ENCODE peak calls at places on chromosomes 2 and 18, in four cellular contexts. H, J, M and T are unnamed samples.

GRCh38 chr2:108593547-108594098 is 59.4 kb downstream of the LIMS1 start:
- DNase-seq in H (peak; percentile 40), J (no peak), M (no peak), T (no peak)

GRCh38 chr2:193966590-193966989 is 1690.4 kb upstream of the SLC39A10 start:
- DNase-seq in H (peak; percentile 45), J (no peak), M (peak; percentile 41), T (peak; percentile 51)

GRCh38 chr18:49228182-49228581 is 232.3 kb downstream of the DYM start:
- DNase-seq in H (no peak), J (no peak), M (no peak), T (no peak)

GRCh38 chr2:99879481-99879880 is 262.9 kb downstream of the AFF3 start:
- DNase-seq in H (no peak), J (no peak), M (no peak), T (no peak)

GRCh38 chr2:159402790-159403189 is 116.3 kb upstream of the WDSUB1 start:
- DNase-seq in H (no peak), J (no peak), M (no peak), T (no peak)

GRCh38 chr2:235149240-235149641 is 197.4 kb downstream of the SH3BP4 start:
- DNase-seq in H (no peak), J (no peak), M (no peak), T (no peak)

GRCh38 chr2:178882666-178883440 is 75.6 kb upstream of the TTN start:
- DNase-seq in H (no peak), J (no peak), M (no peak), T (no peak)

GRCh38 chr2:158989165-158989564 is 20.7 kb downstream of the TANC1 start:
- DNase-seq in H (no peak), J (no peak), M (no peak), T (no peak)

GRCh38 chr2:185608799-185609198 is 129.8 kb upstream of the FSIP2 start:
- DNase-seq in H (peak; percentile 31), J (no peak), M (peak; percentile 8), T (no peak)

GRCh38 chr2:189648846-189649529 is 12.3 kb upstream of the ASNSD1 start:
- DNase-seq in H (no peak), J (no peak), M (no peak), T (no peak)

GRCh38 chr18:24731158-24731557 is 270.7 kb downstream of the HRH4 start:
- DNase-seq in H (no peak), J (no peak), M (no peak), T (no peak)

GRCh38 chr2:46302005-46302696 is 4.9 kb downstream of the EPAS1 start:
- DNase-seq in H (no peak), J (no peak), M (no peak), T (no peak)

GRCh38 chr2:199581935-199582336 is 124.2 kb upstream of the SATB2 start:
- DNase-seq in H (no peak), J (no peak), M (no peak), T (peak; percentile 48)

GRCh38 chr2:162368494-162368893 is 24.6 kb downstream of the GCA start:
- DNase-seq in H (no peak), J (no peak), M (no peak), T (no peak)

GRCh38 chr2:162372818-162373217 is 28.9 kb downstream of the GCA start:
- DNase-seq in H (no peak), J (no peak), M (no peak), T (no peak)

GRCh38 chr2:162365392-162365791 is 21.5 kb downstream of the GCA start:
- DNase-seq in H (no peak), J (no peak), M (no peak), T (no peak)

GRCh38 chr2:162369577-162369976 is 25.6 kb downstream of the GCA start:
- DNase-seq in H (no peak), J (no peak), M (no peak), T (no peak)
- TF ChIP-seq REST in H (no peak), J (no peak), M (no peak), T (no peak)

GRCh38 chr2:101330253-101330921 is 21.9 kb upstream of the RNF149 start:
- DNase-seq in H (no peak), J (no peak), M (no peak), T (peak; percentile 80)

GRCh38 chr2:101331202-101331601 is 22.7 kb upstream of the RNF149 start:
- DNase-seq in H (no peak), J (no peak), M (no peak), T (no peak)

GRCh38 chr2:101329026-101329425 is 20.5 kb upstream of the RNF149 start:
- DNase-seq in H (no peak), J (no peak), M (no peak), T (no peak)

GRCh38 chr2:101327863-101328394 is 19.4 kb upstream of the RNF149 start:
- DNase-seq in H (no peak), J (no peak), M (peak; percentile 67), T (peak; percentile 69)

DNA sequence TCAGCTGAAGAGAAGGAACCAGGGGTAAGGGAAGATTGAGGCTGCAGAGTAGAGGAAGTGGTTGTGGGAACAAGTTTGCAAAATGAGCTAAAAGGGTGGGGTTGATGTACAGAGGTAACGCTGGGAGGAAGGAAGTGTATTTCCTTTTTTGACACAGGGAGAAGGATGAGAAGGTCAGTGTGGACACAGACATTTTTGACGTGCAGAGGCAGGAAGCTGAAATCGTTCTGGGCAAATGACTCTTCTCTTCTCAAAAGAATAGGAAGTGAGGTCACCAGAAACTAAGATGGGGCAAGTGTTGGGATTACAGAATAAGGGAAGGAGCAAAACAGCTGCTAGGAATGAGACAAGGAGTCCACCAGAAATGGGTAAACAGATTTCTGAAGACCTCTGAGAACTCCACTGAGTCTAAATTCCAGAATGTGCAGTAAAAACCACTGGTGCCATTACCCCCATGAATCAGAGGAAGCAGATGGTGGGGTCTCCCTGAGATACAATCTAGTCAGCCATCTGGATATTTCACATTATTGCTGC is 20.0 kb upstream of the RNF149 start:
- DNase-seq in H (no peak), J (no peak), M (no peak), T (no peak)
- H3K4me1 ChIP-seq in H (no peaks in the 10 kb centered on the region), J (no peaks in the 10 kb centered on the region), M (peaks cover 11% of the 10 kb centered on the region), T (peaks cover 41% of the 10 kb centered on the region)

GRCh38 chr2:150588210-150588870 is 100.9 kb upstream of the RND3 start:
- DNase-seq in H (peak; percentile 38), J (no peak), M (no peak), T (no peak)
- TF ChIP-seq REST in H (no peak), J (no peak), M (no peak), T (no peak)

GRCh38 chr2:190978389-190979053 is 35.5 kb downstream of the STAT1 start:
- DNase-seq in H (no peak), J (no peak), M (no peak), T (no peak)

GRCh38 chr2:190977505-190977904 is 36.5 kb downstream of the STAT1 start:
- DNase-seq in H (no peak), J (no peak), M (no peak), T (no peak)

GRCh38 chr2:190974629-190975361 is 39.2 kb downstream of the STAT1 start:
- DNase-seq in H (no peak), J (no peak), M (no peak), T (no peak)

GRCh38 chr2:190973726-190974628 is 40.0 kb downstream of the STAT1 start:
- DNase-seq in H (no peak), J (no peak), M (no peak), T (no peak)

GRCh38 chr2:190976521-190976920 is 37.5 kb downstream of the STAT1 start:
- DNase-seq in H (no peak), J (no peak), M (no peak), T (no peak)
- H3K4me1 ChIP-seq in H (peaks cover 3% of the 10 kb centered on the region), J (no peaks in the 10 kb centered on the region), M (no peaks in the 10 kb centered on the region), T (no peaks in the 10 kb centered on the region)

GRCh38 chr18:40346146-40346545 is 1608.9 kb upstream of the PIK3C3 start:
- DNase-seq in H (no peak), J (no peak), M (no peak), T (no peak)

GRCh38 chr18:40347261-40347660 is 1607.8 kb upstream of the PIK3C3 start:
- DNase-seq in H (no peak), J (no peak), M (no peak), T (no peak)

GRCh38 chr18:40348196-40348595 is 1606.8 kb upstream of the PIK3C3 start:
- DNase-seq in H (no peak), J (no peak), M (no peak), T (no peak)
- TF ChIP-seq REST in H (no peak), J (no peak), M (no peak), T (no peak)

GRCh38 chr2:27071277-27071989 is at the start of gene OST4:
- DNase-seq in H (peak; percentile 93), J (peak; percentile 96), M (peak; percentile 83), T (peak; percentile 97)

GRCh38 chr2:27071990-27072830 is 756 bp upstream of the OST4 start:
- DNase-seq in H (no peak), J (peak; percentile 40), M (no peak), T (peak; percentile 68)

GRCh38 chr2:27072950-27073349 is 1.5 kb upstream of the OST4 start:
- DNase-seq in H (no peak), J (no peak), M (no peak), T (no peak)

GRCh38 chr2:27075219-27075871 is 3.1 kb upstream of the EMILIN1 start:
- DNase-seq in H (no peak), J (peak; percentile 58), M (no peak), T (no peak)

DNA sequence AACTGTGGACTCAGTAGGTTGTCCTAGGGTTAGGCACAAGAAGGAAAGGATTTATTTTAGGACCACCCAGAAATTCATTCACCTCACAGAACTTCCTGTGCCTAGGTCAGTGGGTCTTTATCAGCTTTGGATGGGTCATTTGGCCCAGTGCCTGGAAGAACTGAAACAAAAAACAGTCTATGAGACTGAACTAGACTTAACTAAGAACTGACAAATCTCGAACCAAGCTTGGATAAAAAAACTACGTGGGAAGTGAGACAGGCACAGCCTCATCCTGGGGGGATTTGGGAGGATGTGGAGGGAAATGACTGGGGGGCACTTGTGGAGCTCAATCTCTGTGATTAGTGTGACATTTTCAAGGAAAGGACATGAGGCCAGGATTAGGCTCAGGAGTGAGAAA is 2.3 kb upstream of the OST4 start:
- DNase-seq in H (no peak), J (no peak), M (no peak), T (no peak)
- H3K4me1 ChIP-seq in H (peaks cover 19% of the 10 kb centered on the region), J (peaks cover 50% of the 10 kb centered on the region), M (peaks cover 7% of the 10 kb centered on the region), T (peaks cover 19% of the 10 kb centered on the region)

DNA sequence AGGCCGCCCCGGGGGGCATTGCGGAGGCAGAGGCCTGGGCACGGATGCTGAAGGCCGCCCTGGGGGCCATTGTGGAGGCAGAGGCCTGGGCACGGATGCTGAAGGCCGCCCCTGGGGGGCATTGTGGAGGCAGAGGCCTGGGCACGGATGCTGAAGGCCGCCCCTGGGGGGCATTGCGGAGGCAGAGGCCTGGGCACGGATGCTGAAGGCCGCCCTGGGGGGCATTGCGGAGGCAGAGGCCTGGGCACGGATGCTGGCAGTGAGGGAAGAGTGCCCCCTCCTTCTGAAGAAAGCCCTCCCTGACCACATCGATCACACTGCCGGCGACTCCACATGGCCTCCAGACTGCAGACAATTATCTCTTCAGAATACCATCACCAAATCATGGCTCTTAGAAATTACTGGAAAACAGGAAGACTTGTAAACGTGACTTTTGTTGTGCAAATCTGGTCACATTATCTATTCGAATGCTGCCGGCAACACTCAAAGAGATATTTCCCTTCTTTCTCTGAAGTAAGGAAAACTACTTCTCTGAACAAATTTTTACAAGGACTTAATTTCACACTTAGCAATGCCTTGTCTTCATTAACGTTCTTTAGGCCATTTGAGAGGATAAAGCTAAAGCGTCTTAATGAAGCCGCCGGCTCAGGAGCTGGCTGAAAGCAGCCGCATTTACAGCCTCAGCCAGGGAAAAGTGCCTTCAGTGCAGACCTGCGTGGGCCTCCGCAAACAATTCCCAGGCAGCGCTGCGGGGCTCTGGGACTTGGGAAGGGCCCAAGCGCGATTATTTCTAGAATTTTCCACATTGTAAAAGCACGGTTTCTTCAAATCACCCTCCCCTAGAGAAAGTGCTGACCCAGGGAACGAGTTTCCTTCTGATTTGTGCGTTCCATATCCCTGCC is 18.1 kb upstream of the SNTG2 start:
- DNase-seq in H (no peak), J (no peak), M (no peak), T (peak; percentile 55)
- TF ChIP-seq REST in H (no peak), J (no peak), M (no peak), T (no peak)